ENCODE peak calls at places on chromosomes 16 and 17, in seven cellular contexts. E is mesenchymal stem cell, Z is mesendoderm, V is H1, W is neuronal stem cell, A is H9, U is IMR-90. L is an unnamed sample.

GRCh38 chr17:35243459-35244204 is 760 bp downstream of the SLFN5 start:
- DNase-seq in E (peak), Z (peak), V (peak), W (peak), A (peak), U (peak), L (peak)

GRCh38 chr17:12047977-12048376 is 27.3 kb downstream of the MAP2K4 start:
- DNase-seq in E (no peak), Z (no peak), V (no peak), W (no peak), A (no peak), U (no peak), L (no peak)

GRCh38 chr16:73771196-73771595 is 525.4 kb upstream of the PSMD7 start:
- DNase-seq in E (no peak), Z (no peak), V (no peak), W (no peak), A (no peak), U (no peak), L (no peak)

GRCh38 chr17:38918129-38918913 is 7.1 kb upstream of the LASP1NB start:
- DNase-seq in E (no peak), Z (no peak), V (peak), W (no peak), A (peak), U (no peak), L (peak)

GRCh38 chr17:78944956-78945355 is 19.8 kb upstream of the TIMP2 start:
- DNase-seq in E (no peak), Z (no peak), V (no peak), W (no peak), A (no peak), U (no peak), L (no peak)

GRCh38 chr17:66552381-66552780 is 250.0 kb downstream of the PRKCA start:
- DNase-seq in E (no peak), Z (no peak), V (no peak), W (no peak), A (no peak), U (no peak), L (no peak)

GRCh38 chr17:17527534-17527933 is 31.3 kb upstream of the RASD1 start:
- DNase-seq in E (no peak), Z (no peak), V (no peak), W (no peak), A (no peak), U (no peak), L (no peak)

GRCh38 chr16:24645739-24646645 is 83.5 kb upstream of the TNRC6A start:
- DNase-seq in E (peak), Z (no peak), V (no peak), W (no peak), A (no peak), U (peak), L (peak)

GRCh38 chr17:38730526-38731379 is 612 bp downstream of the CISD3 start:
- DNase-seq in E (peak), Z (peak), V (peak), W (no peak), A (peak), U (peak), L (peak)

GRCh38 chr16:19118938-19119431 is 5.2 kb downstream of the ITPRIPL2 start:
- DNase-seq in E (peak), Z (no peak), V (no peak), W (no peak), A (no peak), U (peak), L (peak)

GRCh38 chr17:32142857-32143524 is 689 bp downstream of the RHOT1 start:
- DNase-seq in E (peak), Z (peak), V (peak), W (peak), A (peak), U (peak), L (peak)

GRCh38 chr17:4362141-4362540 is 4.3 kb downstream of the UBE2G1 start:
- DNase-seq in E (no peak), Z (no peak), V (no peak), W (no peak), A (no peak), U (no peak), L (no peak)

GRCh38 chr17:2214047-2214717 is 89.4 kb downstream of the SMG6 start:
- DNase-seq in E (peak), Z (peak), V (no peak), W (no peak), A (no peak), U (peak), L (peak)

GRCh38 chr16:17369441-17369951 is 101.3 kb downstream of the XYLT1 start:
- DNase-seq in E (no peak), Z (no peak), V (no peak), W (no peak), A (no peak), U (no peak), L (no peak)

GRCh38 chr17:34474706-34475105 is 104.7 kb upstream of the TMEM132E start:
- DNase-seq in E (no peak), Z (peak), V (no peak), W (no peak), A (peak), U (no peak), L (no peak)

GRCh38 chr17:58112970-58113631 is 29.9 kb downstream of the DYNLL2 start:
- DNase-seq in E (peak), Z (peak), V (peak), W (peak), A (peak), U (peak), L (peak)

GRCh38 chr17:66885417-66885816 is 50.5 kb downstream of the CACNG5 start:
- DNase-seq in E (no peak), Z (no peak), V (no peak), W (no peak), A (no peak), U (peak), L (no peak)

GRCh38 chr17:75508122-75508719 is 7.1 kb downstream of the CASKIN2 start:
- DNase-seq in E (no peak), Z (no peak), V (no peak), W (no peak), A (no peak), U (no peak), L (no peak)

GRCh38 chr17:59840908-59841666 is 51.7 kb downstream of the TUBD1 start:
- DNase-seq in E (peak), Z (no peak), V (no peak), W (no peak), A (no peak), U (peak), L (no peak)

GRCh38 chr17:31321481-31321880 is at the start of gene EVI2A:
- DNase-seq in E (peak), Z (peak), V (no peak), W (no peak), A (no peak), U (peak), L (peak)

GRCh38 chr17:63033142-63033541 is 67.1 kb downstream of the TANC2 start:
- DNase-seq in E (no peak), Z (peak), V (no peak), W (no peak), A (peak), U (no peak), L (no peak)

GRCh38 chr17:73998246-73999220 is 204.9 kb upstream of the RPL38 start:
- DNase-seq in E (no peak), Z (peak), V (peak), W (no peak), A (peak), U (no peak), L (peak)

GRCh38 chr17:66829386-66829864 is 5.5 kb upstream of the CACNG5 start:
- DNase-seq in E (peak), Z (peak), V (peak), W (peak), A (peak), U (peak), L (peak)

GRCh38 chr16:50925758-50926357 is 184.0 kb downstream of the CYLD start:
- DNase-seq in E (no peak), Z (no peak), V (no peak), W (no peak), A (no peak), U (no peak), L (no peak)

GRCh38 chr16:23025692-23026305 is 123.5 kb downstream of the USP31 start:
- DNase-seq in E (no peak), Z (no peak), V (no peak), W (no peak), A (no peak), U (no peak), L (no peak)

GRCh38 chr17:17713839-17714238 is 32.6 kb downstream of the RAI1 start:
- DNase-seq in E (peak), Z (no peak), V (no peak), W (no peak), A (no peak), U (peak), L (no peak)

GRCh38 chr16:46839986-46840443 is 9.0 kb upstream of the C16orf87 start:
- DNase-seq in E (no peak), Z (no peak), V (peak), W (no peak), A (no peak), U (no peak), L (no peak)

GRCh38 chr17:81097134-81097942 is 62.4 kb downstream of the BAIAP2 start:
- DNase-seq in E (peak), Z (peak), V (peak), W (peak), A (peak), U (peak), L (peak)

GRCh38 chr16:86980644-86981043 is 336.5 kb downstream of the C16orf95 start:
- DNase-seq in E (no peak), Z (no peak), V (no peak), W (no peak), A (no peak), U (no peak), L (no peak)

GRCh38 chr17:81488276-81488860 is 24.2 kb downstream of the ACTG1 start:
- DNase-seq in E (no peak), Z (no peak), V (no peak), W (no peak), A (no peak), U (no peak), L (no peak)

GRCh38 chr17:67435122-67435521 is 58.0 kb downstream of the PITPNC1 start:
- DNase-seq in E (peak), Z (no peak), V (no peak), W (no peak), A (no peak), U (no peak), L (peak)

GRCh38 chr16:50960517-50961202 is 190.4 kb downstream of the SALL1 start:
- DNase-seq in E (no peak), Z (peak), V (no peak), W (no peak), A (peak), U (no peak), L (no peak)

GRCh38 chr16:50667497-50668367 is 13.4 kb downstream of the SNX20 start:
- DNase-seq in E (no peak), Z (peak), V (no peak), W (no peak), A (no peak), U (no peak), L (no peak)

GRCh38 chr16:11379420-11379819 is 34.2 kb downstream of the RMI2 start:
- DNase-seq in E (no peak), Z (no peak), V (no peak), W (no peak), A (no peak), U (peak), L (no peak)

GRCh38 chr16:55495616-55496289 is 13.1 kb upstream of the LPCAT2 start:
- DNase-seq in E (no peak), Z (no peak), V (no peak), W (no peak), A (peak), U (peak), L (no peak)

GRCh38 chr17:38674013-38674748 is 576 bp downstream of the EPOP start:
- DNase-seq in E (no peak), Z (no peak), V (peak), W (no peak), A (no peak), U (no peak), L (peak)

DNA sequence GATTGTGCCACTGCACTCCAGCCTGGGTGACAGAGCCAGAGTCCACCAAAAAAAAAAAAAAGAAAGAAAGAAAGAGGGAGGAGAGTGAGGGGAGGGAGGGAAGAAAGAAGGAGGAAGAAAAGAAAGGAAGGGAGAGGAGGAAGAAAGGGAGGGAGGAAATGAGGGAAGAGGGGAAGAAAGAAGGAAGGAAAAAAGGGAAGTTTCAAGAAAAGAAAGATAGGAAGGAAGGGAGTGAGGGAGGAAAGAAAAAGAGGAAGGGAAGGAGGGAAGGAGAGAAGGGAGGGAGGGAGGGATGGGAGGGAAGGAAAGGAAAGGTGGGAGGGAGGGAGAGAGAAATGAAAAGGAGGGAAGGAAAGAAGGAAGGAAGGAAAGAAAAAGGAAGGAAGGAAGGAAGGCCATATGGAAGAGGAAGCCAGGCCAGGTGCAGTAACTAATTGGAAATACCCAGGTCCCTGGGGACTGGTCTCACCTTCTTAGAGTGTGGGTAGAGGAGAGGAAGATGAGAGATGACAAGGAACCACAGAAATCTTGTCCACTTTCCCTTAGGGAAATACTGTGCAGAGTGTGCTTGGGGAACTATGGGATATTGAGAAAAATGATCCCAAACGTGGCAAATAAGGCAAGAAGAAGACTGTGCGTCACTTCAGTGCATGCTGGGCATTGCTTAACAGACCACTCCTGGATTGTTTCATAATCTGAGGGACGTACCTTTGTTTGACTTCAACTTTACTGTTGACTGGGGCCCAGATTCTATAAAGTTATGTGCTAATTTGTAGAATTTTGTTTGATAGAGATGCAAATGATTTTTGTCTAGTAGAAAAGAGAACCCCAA is 15.1 kb upstream of the CSNK2A2 start:
- DNase-seq in E (no peak), Z (no peak), V (no peak), W (no peak), A (no peak), U (no peak), L (peak)
- H3K23ac ChIP-seq in E (no peak), Z (no peak), V (no peak), W (no peak), A (no peak), U (no peak), L (no peak)

GRCh38 chr16:83717814-83718213 is 90.0 kb upstream of the HSBP1 start:
- DNase-seq in E (peak), Z (peak), V (no peak), W (no peak), A (no peak), U (peak), L (no peak)
- H3K4ac ChIP-seq in E (no peak), Z (no peak), V (no peak), W (no peak), A (no peak), U (no peak), L (no peak)

GRCh38 chr17:50301891-50302584 is 27.8 kb downstream of the TMEM92 start:
- DNase-seq in E (no peak), Z (no peak), V (no peak), W (no peak), A (no peak), U (no peak), L (no peak)

GRCh38 chr17:50303051-50303450 is 28.8 kb downstream of the TMEM92 start:
- DNase-seq in E (no peak), Z (peak), V (no peak), W (no peak), A (no peak), U (no peak), L (no peak)

GRCh38 chr17:50307654-50308053 is 33.4 kb downstream of the TMEM92 start:
- DNase-seq in E (no peak), Z (no peak), V (no peak), W (no peak), A (no peak), U (no peak), L (no peak)

GRCh38 chr17:50308666-50309065 is 34.4 kb downstream of the TMEM92 start:
- DNase-seq in E (peak), Z (no peak), V (no peak), W (no peak), A (no peak), U (peak), L (no peak)

DNA sequence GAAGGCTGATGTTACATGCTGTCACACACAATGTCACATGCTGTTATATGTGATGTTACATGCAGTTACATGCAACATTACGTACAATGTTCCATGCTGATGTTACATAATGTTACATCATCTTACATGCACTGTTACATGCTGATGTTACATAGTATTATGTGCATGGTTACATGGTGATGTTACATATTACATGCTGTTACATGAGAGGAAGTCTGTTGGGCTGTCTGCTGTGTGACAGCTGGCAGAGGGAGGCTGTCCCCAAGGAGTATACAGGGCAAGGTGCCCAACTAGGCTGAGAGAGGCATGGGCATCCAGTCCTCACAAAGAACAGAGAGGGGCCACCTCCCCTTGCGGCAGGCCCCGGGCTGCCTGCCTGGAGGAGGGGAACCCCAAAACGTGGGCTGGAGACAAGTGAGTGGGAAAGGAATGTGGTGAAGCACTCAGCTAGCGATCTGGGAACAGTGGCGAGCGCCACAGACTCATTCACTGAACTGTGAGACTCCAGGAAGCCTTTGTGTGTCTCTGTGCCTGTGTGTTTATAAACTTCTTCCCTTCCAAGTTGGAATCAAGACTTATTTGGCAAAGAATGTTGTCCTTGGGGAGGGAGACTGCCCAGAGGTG is 30.6 kb downstream of the TMEM92 start:
- DNase-seq in E (peak), Z (no peak), V (no peak), W (peak), A (no peak), U (peak), L (no peak)
- H2BK120ac ChIP-seq in E (no peak), Z (no peak), V (no peak), W (peak), A (no peak), U (peak), L (no peak)

DNA sequence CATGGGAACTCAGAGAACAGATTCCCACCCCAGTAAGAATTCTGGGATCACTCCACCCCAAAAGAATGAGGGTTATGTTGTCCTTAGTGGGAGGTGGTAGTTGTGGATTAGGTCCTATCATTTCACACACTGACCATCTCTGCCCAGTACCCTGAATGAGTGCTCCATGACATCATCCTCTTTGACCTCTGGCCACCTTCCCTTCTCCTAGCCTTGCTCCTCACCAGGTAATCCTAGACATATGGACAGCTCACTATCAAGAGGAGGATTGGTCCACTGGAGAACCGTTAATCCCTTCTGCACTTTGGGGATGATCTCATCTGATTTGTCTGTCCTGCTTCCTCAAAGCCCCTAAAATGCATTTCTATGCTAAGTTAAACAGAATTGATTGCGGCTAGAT is 538.2 kb upstream of the HSBP1 start:
- DNase-seq in E (no peak), Z (no peak), V (no peak), W (no peak), A (no peak), U (no peak), L (no peak)
- H3K23ac ChIP-seq in E (no peak), Z (no peak), V (no peak), W (no peak), A (no peak), U (no peak), L (no peak)

GRCh38 chr17:15436399-15437369 is 30.7 kb downstream of the CDRT4 start:
- DNase-seq in E (peak), Z (peak), V (peak), W (no peak), A (peak), U (peak), L (peak)
- H3K4ac ChIP-seq in E (no peak), Z (no peak), V (no peak), W (no peak), A (no peak), U (peak), L (no peak)

DNA sequence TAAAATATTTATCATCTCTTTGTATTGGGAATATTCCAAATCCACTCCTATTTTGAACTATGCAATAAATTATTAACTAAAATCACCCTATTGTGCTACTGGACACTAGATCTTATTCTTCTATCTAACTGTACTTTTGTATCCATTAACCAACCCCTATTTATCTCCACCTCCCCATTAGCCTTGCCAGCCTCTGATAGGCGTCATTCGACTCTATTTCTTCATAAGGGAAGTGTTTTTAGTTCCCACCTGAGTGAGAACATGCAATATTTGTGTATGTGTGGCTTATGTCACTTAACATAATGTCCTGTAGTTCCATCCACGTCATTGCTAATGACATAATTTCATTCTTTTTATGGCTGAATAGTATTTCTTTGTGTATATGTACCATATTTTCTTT is 23.9 kb downstream of the TMEM186 start:
- DNase-seq in E (no peak), Z (no peak), V (no peak), W (no peak), A (no peak), U (no peak), L (no peak)
- H2BK120ac ChIP-seq in E (no peak), Z (no peak), V (no peak), W (no peak), A (no peak), U (no peak), L (no peak)

DNA sequence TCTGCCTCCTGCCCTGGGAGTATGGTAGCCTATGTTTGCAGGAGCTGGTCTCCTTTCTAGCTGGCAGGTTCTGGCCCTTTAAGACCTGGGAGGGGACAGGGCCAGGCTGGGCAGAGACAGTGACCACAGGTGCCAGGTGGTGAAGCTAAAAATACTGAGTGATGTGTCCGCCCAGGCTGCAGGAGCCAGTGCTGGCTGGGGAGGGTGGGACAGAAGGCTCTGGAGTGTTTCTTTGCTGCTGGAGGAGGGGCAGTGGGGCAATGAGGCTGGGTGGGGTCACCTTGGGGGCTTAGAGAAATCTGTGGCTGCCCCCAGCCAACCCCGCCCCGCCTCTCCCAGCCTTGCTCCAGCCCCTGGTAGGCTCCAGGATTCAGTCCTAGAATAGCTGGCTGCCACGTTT is 30.4 kb upstream of the SBK1 start:
- DNase-seq in E (no peak), Z (no peak), V (no peak), W (no peak), A (no peak), U (no peak), L (no peak)
- H3K23ac ChIP-seq in E (no peak), Z (no peak), V (no peak), W (no peak), A (no peak), U (no peak), L (no peak)

GRCh38 chr16:85460983-85461813 is 151.9 kb upstream of the GSE1 start:
- DNase-seq in E (peak), Z (peak), V (no peak), W (no peak), A (no peak), U (peak), L (no peak)
- H3K4ac ChIP-seq in E (no peak), Z (no peak), V (no peak), W (no peak), A (no peak), U (peak), L (peak)

L was measured in trophoblast cell.